ENCODE peak calls at places on chromosome 1, in five cellular contexts. One of them, this sample, is unnamed.

GRCh38 chr1:47688161-47688560 is 250.3 kb downstream of the FOXD2 start:
- DNase-seq in neural progenitor cell: no peak
- DNase-seq in GM23248: no peak
- DNase-seq in OCI-LY7: no peak
- DNase-seq in HCT116: no peak
- DNase-seq in this sample: no peak

GRCh38 chr1:25677193-25677773 is 60.7 kb downstream of the MAN1C1 start:
- DNase-seq in HCT116: no peak
- DNase-seq in neural progenitor cell: no peak
- DNase-seq in OCI-LY7: no peak
- DNase-seq in GM23248: no peak
- DNase-seq in this sample: no peak

GRCh38 chr1:6800728-6801127 is 15.5 kb downstream of the CAMTA1 start:
- DNase-seq in OCI-LY7: no peak
- DNase-seq in HCT116: no peak
- DNase-seq in neural progenitor cell: no peak
- DNase-seq in GM23248: peak
- DNase-seq in this sample: no peak

GRCh38 chr1:18929686-18930085 is 26.8 kb downstream of the IFFO2 start:
- DNase-seq in neural progenitor cell: no peak
- DNase-seq in HCT116: no peak
- DNase-seq in GM23248: peak
- DNase-seq in OCI-LY7: no peak
- DNase-seq in this sample: no peak

GRCh38 chr1:1540817-1541628 is 599 bp upstream of the TMEM240 start:
- DNase-seq in GM23248: no peak
- DNase-seq in OCI-LY7: no peak
- DNase-seq in HCT116: no peak
- DNase-seq in neural progenitor cell: no peak
- DNase-seq in this sample: no peak

GRCh38 chr1:184118051-184118450 is 66.5 kb downstream of the TSEN15 start:
- DNase-seq in GM23248: peak
- DNase-seq in neural progenitor cell: no peak
- DNase-seq in HCT116: no peak
- DNase-seq in OCI-LY7: no peak
- DNase-seq in this sample: no peak

GRCh38 chr1:32993215-32993566 is 28.6 kb upstream of the RNF19B start:
- DNase-seq in GM23248: no peak
- DNase-seq in OCI-LY7: peak
- DNase-seq in HCT116: no peak
- DNase-seq in neural progenitor cell: no peak
- DNase-seq in this sample: no peak

GRCh38 chr1:222828939-222829338 is 14.1 kb downstream of the DISP1 start:
- DNase-seq in OCI-LY7: peak
- DNase-seq in neural progenitor cell: no peak
- DNase-seq in GM23248: peak
- DNase-seq in HCT116: no peak
- DNase-seq in this sample: peak

GRCh38 chr1:180165509-180166435 is 11.1 kb downstream of the QSOX1 start:
- DNase-seq in GM23248: no peak
- DNase-seq in neural progenitor cell: no peak
- DNase-seq in OCI-LY7: no peak
- DNase-seq in HCT116: no peak
- DNase-seq in this sample: no peak

GRCh38 chr1:40162791-40163441 is 1.7 kb downstream of the RLF start:
- DNase-seq in GM23248: peak
- DNase-seq in HCT116: no peak
- DNase-seq in neural progenitor cell: no peak
- DNase-seq in OCI-LY7: no peak
- DNase-seq in this sample: no peak

GRCh38 chr1:207998691-207999090 is 87.8 kb upstream of the CD34 start:
- DNase-seq in OCI-LY7: no peak
- DNase-seq in neural progenitor cell: no peak
- DNase-seq in GM23248: no peak
- DNase-seq in HCT116: no peak
- DNase-seq in this sample: no peak

GRCh38 chr1:41482001-41482765 is 2.3 kb downstream of the EDN2 start:
- DNase-seq in neural progenitor cell: no peak
- DNase-seq in HCT116: no peak
- DNase-seq in OCI-LY7: no peak
- DNase-seq in GM23248: no peak
- DNase-seq in this sample: no peak

GRCh38 chr1:1208713-1209433 is 2.5 kb upstream of the TNFRSF18 start:
- DNase-seq in OCI-LY7: no peak
- DNase-seq in GM23248: no peak
- DNase-seq in HCT116: no peak
- DNase-seq in neural progenitor cell: no peak
- DNase-seq in this sample: no peak

GRCh38 chr1:209021622-209022021 is 561.9 kb upstream of the CAMK1G start:
- DNase-seq in neural progenitor cell: no peak
- DNase-seq in OCI-LY7: no peak
- DNase-seq in GM23248: no peak
- DNase-seq in HCT116: no peak
- DNase-seq in this sample: no peak

GRCh38 chr1:143497374-143497747 is 474.4 kb downstream of the FAM72C start:
- DNase-seq in HCT116: no peak
- DNase-seq in neural progenitor cell: peak
- DNase-seq in OCI-LY7: no peak
- DNase-seq in GM23248: peak
- DNase-seq in this sample: peak

GRCh38 chr1:7331926-7332535 is 439.1 kb upstream of the VAMP3 start:
- DNase-seq in GM23248: no peak
- DNase-seq in HCT116: no peak
- DNase-seq in OCI-LY7: no peak
- DNase-seq in neural progenitor cell: no peak
- DNase-seq in this sample: no peak

GRCh38 chr1:209899948-209900347 is 38.1 kb upstream of the SYT14 start:
- DNase-seq in OCI-LY7: peak
- DNase-seq in neural progenitor cell: peak
- DNase-seq in GM23248: no peak
- DNase-seq in HCT116: peak
- DNase-seq in this sample: peak

GRCh38 chr1:99559166-99559565 is 86.7 kb upstream of the PALMD start:
- DNase-seq in OCI-LY7: no peak
- DNase-seq in HCT116: no peak
- DNase-seq in neural progenitor cell: no peak
- DNase-seq in GM23248: no peak
- DNase-seq in this sample: no peak

GRCh38 chr1:56399326-56400292 is 179.8 kb downstream of the PLPP3 start:
- DNase-seq in HCT116: no peak
- DNase-seq in neural progenitor cell: no peak
- DNase-seq in OCI-LY7: no peak
- DNase-seq in GM23248: no peak
- DNase-seq in this sample: no peak

GRCh38 chr1:2830761-2831425 is 29.4 kb upstream of the TTC34 start:
- DNase-seq in neural progenitor cell: no peak
- DNase-seq in OCI-LY7: no peak
- DNase-seq in GM23248: no peak
- DNase-seq in HCT116: no peak
- DNase-seq in this sample: no peak

GRCh38 chr1:6783956-6784559 is 1.2 kb upstream of the CAMTA1 start:
- DNase-seq in GM23248: no peak
- DNase-seq in neural progenitor cell: no peak
- DNase-seq in HCT116: no peak
- DNase-seq in OCI-LY7: peak
- DNase-seq in this sample: peak

GRCh38 chr1:185441608-185442007 is 124.6 kb upstream of the IVNS1ABP start:
- DNase-seq in OCI-LY7: no peak
- DNase-seq in HCT116: no peak
- DNase-seq in neural progenitor cell: no peak
- DNase-seq in GM23248: peak
- DNase-seq in this sample: no peak

GRCh38 chr1:47883963-47884362 is 113.2 kb downstream of the TRABD2B start:
- DNase-seq in GM23248: no peak
- DNase-seq in HCT116: no peak
- DNase-seq in OCI-LY7: no peak
- DNase-seq in neural progenitor cell: no peak
- DNase-seq in this sample: no peak

GRCh38 chr1:208159542-208160258 is 84.5 kb downstream of the PLXNA2 start:
- DNase-seq in GM23248: peak
- DNase-seq in OCI-LY7: no peak
- DNase-seq in neural progenitor cell: no peak
- DNase-seq in HCT116: no peak
- DNase-seq in this sample: no peak

GRCh38 chr1:203144661-203145060 is 17.1 kb downstream of the ADORA1 start:
- DNase-seq in HCT116: no peak
- DNase-seq in neural progenitor cell: no peak
- DNase-seq in OCI-LY7: no peak
- DNase-seq in GM23248: peak
- DNase-seq in this sample: no peak

GRCh38 chr1:171084091-171084490 is 6.6 kb upstream of the FMO3 start:
- DNase-seq in GM23248: no peak
- DNase-seq in HCT116: no peak
- DNase-seq in neural progenitor cell: no peak
- DNase-seq in OCI-LY7: no peak
- DNase-seq in this sample: no peak

GRCh38 chr1:25875154-25875855 is at the start of gene PAQR7:
- DNase-seq in OCI-LY7: peak
- DNase-seq in HCT116: no peak
- DNase-seq in neural progenitor cell: peak
- DNase-seq in GM23248: peak
- DNase-seq in this sample: peak

GRCh38 chr1:74811421-74812179 is 78.6 kb downstream of the TYW3 start:
- DNase-seq in neural progenitor cell: no peak
- DNase-seq in OCI-LY7: no peak
- DNase-seq in HCT116: no peak
- DNase-seq in GM23248: no peak
- DNase-seq in this sample: peak

GRCh38 chr1:165871311-165872067 is 44.1 kb downstream of the UCK2 start:
- DNase-seq in HCT116: peak
- DNase-seq in GM23248: peak
- DNase-seq in OCI-LY7: peak
- DNase-seq in neural progenitor cell: peak
- DNase-seq in this sample: peak

GRCh38 chr1:11125931-11126330 is 26.3 kb upstream of the EXOSC10 start:
- DNase-seq in neural progenitor cell: no peak
- DNase-seq in OCI-LY7: no peak
- DNase-seq in GM23248: no peak
- DNase-seq in HCT116: no peak
- DNase-seq in this sample: no peak

GRCh38 chr1:92748138-92748537 is 36.8 kb downstream of the EVI5 start:
- DNase-seq in OCI-LY7: peak
- DNase-seq in neural progenitor cell: no peak
- DNase-seq in HCT116: no peak
- DNase-seq in GM23248: peak
- DNase-seq in this sample: no peak

GRCh38 chr1:22376546-22376945 is 75.1 kb upstream of the ZBTB40 start:
- DNase-seq in HCT116: no peak
- DNase-seq in neural progenitor cell: no peak
- DNase-seq in GM23248: no peak
- DNase-seq in OCI-LY7: no peak
- DNase-seq in this sample: no peak

GRCh38 chr1:22375601-22376000 is 76.0 kb upstream of the ZBTB40 start:
- DNase-seq in neural progenitor cell: no peak
- DNase-seq in OCI-LY7: no peak
- DNase-seq in GM23248: peak
- DNase-seq in HCT116: no peak
- DNase-seq in this sample: no peak

GRCh38 chr1:22379566-22379965 is 72.1 kb upstream of the ZBTB40 start:
- DNase-seq in neural progenitor cell: peak
- DNase-seq in HCT116: no peak
- DNase-seq in GM23248: peak
- DNase-seq in OCI-LY7: no peak
- DNase-seq in this sample: no peak

GRCh38 chr1:22376001-22376400 is 75.7 kb upstream of the ZBTB40 start:
- DNase-seq in neural progenitor cell: no peak
- DNase-seq in OCI-LY7: no peak
- DNase-seq in HCT116: no peak
- DNase-seq in GM23248: peak
- DNase-seq in this sample: no peak

GRCh38 chr1:22376976-22377375 is 74.7 kb upstream of the ZBTB40 start:
- DNase-seq in OCI-LY7: no peak
- DNase-seq in HCT116: no peak
- DNase-seq in neural progenitor cell: no peak
- DNase-seq in GM23248: peak
- DNase-seq in this sample: no peak
- TF ChIP-seq EZH2phosphoT487 in OCI-LY7: no peak
- TF ChIP-seq EZH2phosphoT487 in HCT116: no peak
- TF ChIP-seq EZH2phosphoT487 in neural progenitor cell: no peak
- TF ChIP-seq EZH2phosphoT487 in GM23248: no peak
- TF ChIP-seq EZH2phosphoT487 in this sample: no peak

GRCh38 chr1:214549604-214550338 is 1.6 kb downstream of the PTPN14 start:
- DNase-seq in GM23248: peak
- DNase-seq in HCT116: no peak
- DNase-seq in OCI-LY7: no peak
- DNase-seq in neural progenitor cell: peak
- DNase-seq in this sample: no peak

GRCh38 chr1:214548988-214549387 is 2.4 kb downstream of the PTPN14 start:
- DNase-seq in OCI-LY7: no peak
- DNase-seq in neural progenitor cell: peak
- DNase-seq in GM23248: peak
- DNase-seq in HCT116: no peak
- DNase-seq in this sample: no peak

GRCh38 chr1:214546886-214547641 is 4.3 kb downstream of the PTPN14 start:
- DNase-seq in HCT116: no peak
- DNase-seq in neural progenitor cell: no peak
- DNase-seq in GM23248: no peak
- DNase-seq in OCI-LY7: no peak
- DNase-seq in this sample: no peak

GRCh38 chr1:214546076-214546475 is 5.3 kb downstream of the PTPN14 start:
- DNase-seq in neural progenitor cell: no peak
- DNase-seq in GM23248: no peak
- DNase-seq in HCT116: no peak
- DNase-seq in OCI-LY7: no peak
- DNase-seq in this sample: no peak

DNA sequence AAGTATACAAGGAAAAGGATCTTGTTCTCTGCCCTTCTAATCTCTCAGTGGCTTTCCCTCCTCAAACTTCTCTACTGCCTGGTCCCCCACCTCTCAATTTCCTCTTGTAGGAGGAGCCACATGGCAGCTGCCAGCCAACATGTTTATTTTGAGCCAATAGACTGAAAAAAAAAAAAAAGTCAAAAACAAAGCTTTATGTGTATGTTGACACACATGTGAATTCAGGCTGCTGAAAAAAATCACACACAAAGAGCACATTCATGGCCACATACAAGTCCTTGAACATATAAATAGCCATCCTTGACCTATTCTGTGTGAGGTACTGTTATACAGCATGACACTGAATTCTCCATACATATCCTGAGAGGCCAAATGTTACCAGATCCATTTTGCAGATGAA is 3.7 kb downstream of the PTPN14 start:
- DNase-seq in OCI-LY7: no peak
- DNase-seq in GM23248: no peak
- DNase-seq in neural progenitor cell: no peak
- DNase-seq in HCT116: no peak
- DNase-seq in this sample: no peak
- H3K4me3 ChIP-seq in OCI-LY7: no peak
- H3K4me3 ChIP-seq in GM23248: peak
- H3K4me3 ChIP-seq in neural progenitor cell: no peak
- H3K4me3 ChIP-seq in HCT116: no peak
- H3K4me3 ChIP-seq in this sample: no peak

GRCh38 chr1:233257786-233258185 is 37.7 kb downstream of the PCNX2 start:
- DNase-seq in neural progenitor cell: no peak
- DNase-seq in GM23248: no peak
- DNase-seq in OCI-LY7: no peak
- DNase-seq in HCT116: no peak
- DNase-seq in this sample: no peak
- TF ChIP-seq EZH2phosphoT487 in neural progenitor cell: no peak
- TF ChIP-seq EZH2phosphoT487 in GM23248: no peak
- TF ChIP-seq EZH2phosphoT487 in OCI-LY7: no peak
- TF ChIP-seq EZH2phosphoT487 in HCT116: no peak
- TF ChIP-seq EZH2phosphoT487 in this sample: no peak

GRCh38 chr1:23600283-23600682 is 41.0 kb upstream of the ID3 start:
- DNase-seq in OCI-LY7: peak
- DNase-seq in HCT116: no peak
- DNase-seq in GM23248: no peak
- DNase-seq in neural progenitor cell: no peak
- DNase-seq in this sample: no peak
- H3K4me3 ChIP-seq in OCI-LY7: peak
- H3K4me3 ChIP-seq in HCT116: no peak
- H3K4me3 ChIP-seq in GM23248: no peak
- H3K4me3 ChIP-seq in neural progenitor cell: no peak
- H3K4me3 ChIP-seq in this sample: no peak